ENCODE peak calls at places on chromosomes 2 and 18, in four cellular contexts. E is fibroblast of pulmonary artery, M is heart right ventricle, L is GM20000. W is an unnamed sample.

GRCh38 chr2:164114937-164115336 is 379.1 kb upstream of the FIGN start:
- DNase-seq in E (no peak), M (no peak), L (no peak), W (no peak)

GRCh38 chr2:17658251-17658843 is 95.3 kb downstream of the SMC6 start:
- DNase-seq in E (peak), M (no peak), L (peak), W (no peak)

GRCh38 chr2:139217641-139218040 is 437.5 kb upstream of the NXPH2 start:
- DNase-seq in E (no peak), M (no peak), L (no peak), W (no peak)

GRCh38 chr2:233414777-233415570 is 60.7 kb downstream of the DGKD start:
- DNase-seq in E (no peak), M (no peak), L (no peak), W (no peak)

GRCh38 chr2:174748948-174749347 is 15.3 kb downstream of the CHRNA1 start:
- DNase-seq in E (peak), M (peak), L (peak), W (no peak)

GRCh38 chr2:10422732-10423399 is 25.3 kb downstream of the ODC1 start:
- DNase-seq in E (no peak), M (no peak), L (no peak), W (no peak)

GRCh38 chr18:4510709-4511108 is 55.6 kb upstream of the DLGAP1 start:
- DNase-seq in E (peak), M (no peak), L (peak), W (no peak)

GRCh38 chr2:233059797-233060499 is at the start of gene INPP5D:
- DNase-seq in E (no peak), M (peak), L (peak), W (peak)

GRCh38 chr2:168338292-168338691 is 90.9 kb upstream of the STK39 start:
- DNase-seq in E (no peak), M (no peak), L (no peak), W (no peak)

GRCh38 chr2:207341114-207341750 is 175.5 kb upstream of the KLF7 start:
- DNase-seq in E (no peak), M (no peak), L (no peak), W (no peak)

GRCh38 chr2:11492720-11493119 is 26.8 kb upstream of the E2F6 start:
- DNase-seq in E (no peak), M (no peak), L (no peak), W (no peak)

GRCh38 chr2:215880970-215881369 is 132.4 kb downstream of the MREG start:
- DNase-seq in E (no peak), M (no peak), L (peak), W (no peak)

GRCh38 chr2:174573621-174574081 is 24.0 kb downstream of the WIPF1 start:
- DNase-seq in E (no peak), M (no peak), L (no peak), W (peak)

GRCh38 chr18:44958450-44958849 is 277.8 kb downstream of the SETBP1 start:
- DNase-seq in E (no peak), M (no peak), L (no peak), W (no peak)

GRCh38 chr2:15195723-15196270 is 365.3 kb downstream of the NBAS start:
- DNase-seq in E (no peak), M (no peak), L (no peak), W (no peak)

GRCh38 chr18:8477615-8478014 is 131.6 kb upstream of the RAB12 start:
- DNase-seq in E (no peak), M (no peak), L (no peak), W (no peak)

GRCh38 chr18:8479826-8480225 is 129.4 kb upstream of the RAB12 start:
- DNase-seq in E (no peak), M (no peak), L (no peak), W (no peak)

GRCh38 chr18:8478166-8478967 is 130.9 kb upstream of the RAB12 start:
- DNase-seq in E (peak), M (peak), L (peak), W (peak)

GRCh38 chr18:8478968-8479370 is 130.3 kb upstream of the RAB12 start:
- DNase-seq in E (no peak), M (no peak), L (no peak), W (no peak)

GRCh38 chr18:8480506-8481328 is 128.5 kb upstream of the RAB12 start:
- DNase-seq in E (peak), M (peak), L (no peak), W (peak)
- TF ChIP-seq CTCF in E (peak), M (peak), L (no peak), W (peak)

GRCh38 chr2:152609174-152609573 is 108.1 kb downstream of the PRPF40A start:
- DNase-seq in E (peak), M (no peak), L (no peak), W (no peak)

GRCh38 chr2:152613235-152613634 is 104.0 kb downstream of the PRPF40A start:
- DNase-seq in E (no peak), M (no peak), L (peak), W (no peak)

GRCh38 chr2:152609699-152610098 is 107.6 kb downstream of the PRPF40A start:
- DNase-seq in E (no peak), M (no peak), L (no peak), W (no peak)

GRCh38 chr2:152615177-152615576 is 102.1 kb downstream of the PRPF40A start:
- DNase-seq in E (no peak), M (no peak), L (no peak), W (no peak)

DNA sequence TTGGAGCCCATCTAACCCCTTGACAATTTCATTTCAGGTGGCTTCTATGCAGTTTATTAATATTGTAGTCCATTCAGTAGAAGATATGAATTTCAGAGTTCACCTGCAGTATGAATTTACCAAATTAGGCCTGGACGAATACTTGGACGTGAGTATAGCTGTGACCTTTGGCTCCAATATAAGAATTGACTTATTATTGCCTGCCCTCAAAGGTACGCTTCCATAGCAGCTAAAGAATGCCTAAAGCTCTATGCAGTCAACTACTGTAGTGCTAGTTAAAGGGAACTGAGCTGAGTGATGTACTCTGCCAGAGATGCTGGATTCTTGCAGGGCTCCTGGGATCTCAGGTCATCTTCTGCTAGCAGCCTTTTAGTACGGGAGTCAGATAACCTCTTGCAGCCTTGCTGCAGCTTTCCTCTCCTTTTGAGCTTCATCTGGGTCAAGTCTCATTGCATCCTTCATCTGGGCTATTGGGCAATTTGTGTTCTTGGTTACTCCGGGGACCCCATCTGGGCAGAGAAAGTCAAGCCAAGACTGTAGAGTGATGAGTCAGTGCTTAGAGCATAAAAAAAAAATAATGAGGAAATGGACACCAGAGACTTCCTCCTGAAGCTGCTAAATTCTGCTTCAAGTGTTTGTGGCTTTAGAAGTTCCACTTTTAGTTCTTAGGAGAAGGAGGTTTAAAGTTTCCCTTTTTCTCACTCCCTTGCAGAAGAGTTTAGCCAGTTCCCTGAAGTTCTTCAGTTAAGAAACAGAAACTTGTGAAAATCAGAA is 105.6 kb downstream of the PRPF40A start:
- DNase-seq in E (peak), M (peak), L (peak), W (peak)
- TF ChIP-seq CTCF in E (no peak), M (no peak), L (no peak), W (no peak)

GRCh38 chr2:201258666-201258999 is 1.7 kb upstream of the CASP8 start:
- DNase-seq in E (no peak), M (no peak), L (no peak), W (no peak)

GRCh38 chr2:201259216-201259615 is 1.1 kb upstream of the CASP8 start:
- DNase-seq in E (no peak), M (no peak), L (no peak), W (no peak)

GRCh38 chr2:201256001-201256544 is 4.3 kb upstream of the CASP8 start:
- DNase-seq in E (no peak), M (no peak), L (no peak), W (no peak)

GRCh38 chr2:201257381-201257940 is 2.9 kb upstream of the CASP8 start:
- DNase-seq in E (no peak), M (peak), L (peak), W (peak)

DNA sequence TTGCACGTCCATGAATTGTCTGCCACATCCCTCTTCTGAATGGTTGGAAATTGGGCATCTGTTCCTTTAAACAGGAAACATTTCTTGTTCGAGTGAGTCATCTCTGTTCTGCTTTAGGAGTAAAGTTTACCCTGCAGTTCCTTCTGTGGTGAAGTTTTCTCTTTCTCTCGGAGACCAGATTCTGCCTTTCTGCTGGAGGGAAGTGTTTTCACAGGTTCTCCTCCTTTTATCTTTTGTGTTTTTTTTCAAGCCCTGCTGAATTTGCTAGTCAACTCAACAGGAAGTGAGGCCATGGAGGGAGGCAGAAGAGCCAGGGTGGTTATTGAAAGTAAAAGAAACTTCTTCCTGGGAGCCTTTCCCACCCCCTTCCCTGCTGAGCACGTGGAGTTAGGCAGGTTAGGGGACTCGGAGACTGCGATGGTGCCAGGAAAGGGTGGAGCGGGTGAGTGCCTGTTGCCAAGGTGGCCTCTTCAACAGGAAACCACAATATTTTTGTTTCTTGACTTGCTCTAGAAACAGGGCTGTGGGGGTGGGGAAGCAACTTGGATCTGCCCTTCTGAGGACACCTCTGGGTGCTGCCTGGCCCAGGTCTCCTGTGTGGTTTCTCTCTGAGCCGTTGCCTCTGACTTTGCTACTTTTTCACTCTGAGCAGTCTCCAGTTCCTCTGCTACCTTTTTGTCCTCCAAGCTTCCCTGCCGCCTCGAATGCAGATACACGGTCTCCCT is 2.2 kb upstream of the CASP8 start:
- DNase-seq in E (peak), M (peak), L (peak), W (peak)
- TF ChIP-seq CTCF in E (peak), M (no peak), L (no peak), W (no peak)

GRCh38 chr2:204104821-204105220 is 168.3 kb downstream of the ICOS start:
- DNase-seq in E (no peak), M (no peak), L (no peak), W (no peak)

GRCh38 chr2:204108874-204109295 is 172.3 kb downstream of the ICOS start:
- DNase-seq in E (no peak), M (no peak), L (no peak), W (no peak)

GRCh38 chr2:204110250-204111183 is 174.0 kb downstream of the ICOS start:
- DNase-seq in E (peak), M (no peak), L (peak), W (no peak)

GRCh38 chr2:204109681-204110080 is 173.1 kb downstream of the ICOS start:
- DNase-seq in E (no peak), M (no peak), L (no peak), W (no peak)

DNA sequence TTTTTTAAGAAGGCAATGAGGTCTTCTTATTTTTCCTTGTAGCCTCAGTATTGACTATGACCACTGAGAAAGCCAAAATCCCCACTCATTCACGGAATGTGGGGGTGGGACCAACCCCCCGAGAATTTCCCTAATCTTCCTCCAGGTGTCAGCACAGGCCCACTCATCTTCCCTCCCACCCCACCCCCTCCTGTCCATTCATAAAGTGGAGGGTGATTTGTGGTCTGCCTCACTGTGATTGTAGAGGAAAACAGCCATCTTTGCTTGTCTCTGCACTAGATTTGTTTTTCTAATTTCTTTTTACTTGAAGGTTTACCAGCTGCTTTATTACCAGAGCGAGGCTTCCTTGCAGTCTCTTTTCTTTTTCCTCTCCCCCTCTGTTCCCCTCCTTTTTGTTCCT is 171.7 kb downstream of the ICOS start:
- DNase-seq in E (no peak), M (peak), L (peak), W (no peak)
- TF ChIP-seq CTCF in E (peak), M (peak), L (peak), W (peak)

GRCh38 chr2:226813148-226813701 is 13.6 kb upstream of the IRS1 start:
- DNase-seq in E (no peak), M (no peak), L (no peak), W (no peak)
- TF ChIP-seq CTCF in E (peak), M (no peak), L (peak), W (peak)

GRCh38 chr2:218093879-218094278 is 24.8 kb downstream of the RUFY4 start:
- DNase-seq in E (no peak), M (no peak), L (no peak), W (no peak)
- TF ChIP-seq CTCF in E (peak), M (no peak), L (no peak), W (no peak)

GRCh38 chr2:100821255-100821912 is 1.4 kb downstream of the NPAS2 start:
- DNase-seq in E (peak), M (no peak), L (peak), W (no peak)
- TF ChIP-seq CTCF in E (peak), M (peak), L (no peak), W (no peak)

DNA sequence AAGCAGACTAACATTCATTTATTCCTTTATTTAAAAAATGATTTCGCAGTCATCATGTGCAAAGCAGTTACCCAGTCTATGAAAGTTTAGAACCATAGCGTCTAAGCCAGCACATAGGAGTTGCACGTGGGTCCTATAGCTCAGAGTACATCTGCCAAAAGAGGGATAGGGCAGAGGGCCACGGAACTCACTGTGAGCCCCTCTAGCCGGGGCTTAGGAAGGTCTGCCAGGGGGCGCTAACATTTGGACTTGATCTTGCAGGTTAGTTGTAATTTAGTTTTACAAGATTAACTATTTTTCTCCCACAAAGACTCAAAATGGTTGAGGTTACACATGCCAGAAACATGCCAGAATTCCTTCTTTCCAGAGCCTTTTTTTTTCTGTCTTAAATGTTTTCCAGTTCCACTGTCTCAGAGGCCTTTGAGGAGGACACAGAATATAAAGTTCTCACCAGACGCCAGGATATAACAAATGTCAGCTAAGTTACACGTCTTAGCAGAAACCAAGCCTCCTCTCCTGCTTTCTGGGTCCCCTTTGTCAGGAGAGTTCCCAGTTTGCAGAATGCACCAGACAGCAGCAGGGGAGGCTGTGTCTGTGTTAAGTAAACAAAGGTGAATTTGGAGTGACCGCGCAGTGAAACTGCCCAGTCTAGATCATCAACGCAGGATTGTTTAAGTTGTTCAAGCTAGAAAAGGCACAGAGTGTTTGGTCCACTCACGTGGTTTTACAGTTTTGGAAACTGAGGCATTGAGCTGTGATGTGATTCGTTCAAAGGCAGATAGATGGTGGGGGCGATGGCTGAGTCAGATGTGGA is 292.0 kb downstream of the PRKCE start:
- DNase-seq in E (no peak), M (no peak), L (no peak), W (no peak)
- TF ChIP-seq CTCF in E (no peak), M (no peak), L (no peak), W (no peak)

DNA sequence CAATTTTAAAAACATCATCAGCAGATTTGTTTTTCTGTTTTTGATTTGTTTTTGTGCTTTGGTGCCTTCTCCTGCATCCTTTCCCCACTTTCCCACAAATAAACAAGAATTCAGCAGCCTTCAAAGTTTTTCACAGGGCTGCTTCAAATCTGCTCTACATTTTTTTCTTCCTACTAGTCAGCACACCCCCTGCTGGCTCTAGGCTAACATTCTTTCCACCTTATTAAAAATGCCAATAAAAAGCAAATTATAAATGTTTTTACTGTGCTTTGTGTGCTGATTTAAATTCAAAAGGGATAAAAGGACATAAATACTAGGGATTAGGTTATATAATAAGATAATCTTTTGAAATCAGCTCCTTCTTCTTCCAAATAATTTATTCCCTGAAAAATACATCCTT is 6.2 kb upstream of the CNTNAP5 start:
- DNase-seq in E (peak), M (no peak), L (no peak), W (no peak)
- TF ChIP-seq CTCF in E (peak), M (no peak), L (no peak), W (no peak)